ENCODE peak calls at places on chromosomes 3 and 15, in nine cellular contexts. V is thoracic aorta, J is fibroblast of lung, Q is osteoblast, T is body of pancreas, H is GM23338, P is IMR-90, W is MM.1S, D is coronary artery. X is an unnamed sample.
A peak's percentile ranks its signal among the peaks of the same experiment; 100 is the strongest.

GRCh38 chr3:45224824-45225464 is 1.1 kb downstream of the TMEM158 start:
- DNase-seq in D (no peak), T (peak; percentile 77), P (peak; percentile 78), H (peak; percentile 83), Q (peak; percentile 96), J (peak; percentile 81), V (no peak), W (peak; percentile 42), X (peak; percentile 64)

GRCh38 chr15:71798641-71799040 is 11.7 kb upstream of the NR2E3 start:
- DNase-seq in V (no peak), P (no peak), Q (peak; percentile 23), J (no peak), H (no peak), W (no peak), D (no peak), T (no peak), X (no peak)

GRCh38 chr3:61872077-61872706 is 310.8 kb downstream of the PTPRG start:
- DNase-seq in T (no peak), J (peak; percentile 47), W (no peak), H (peak; percentile 80), P (no peak), D (no peak), V (no peak), Q (peak; percentile 70), X (no peak)

GRCh38 chr15:37106490-37107001 is 6.2 kb upstream of the MEIS2 start:
- DNase-seq in Q (peak; percentile 43), H (peak; percentile 90), J (peak; percentile 63), V (no peak), T (no peak), P (peak; percentile 24), D (no peak), W (peak; percentile 37), X (peak; percentile 75)

GRCh38 chr3:190614466-190615384 is 100.8 kb downstream of the IL1RAP start:
- DNase-seq in H (no peak), T (no peak), W (no peak), D (no peak), P (peak; percentile 18), Q (no peak), V (no peak), J (no peak), X (no peak)

GRCh38 chr3:42873216-42873982 is 2.3 kb downstream of the CYP8B1 start:
- DNase-seq in P (no peak), H (no peak), T (no peak), V (no peak), W (no peak), D (no peak), Q (peak; percentile 54), J (no peak), X (no peak)

GRCh38 chr3:12679468-12679867 is 15.6 kb upstream of the RAF1 start:
- DNase-seq in V (no peak), J (peak; percentile 72), H (no peak), P (peak; percentile 94), Q (peak; percentile 91), W (no peak), D (no peak), T (no peak), X (no peak)

GRCh38 chr3:58627580-58627894 is 39.0 kb downstream of the FAM3D start:
- DNase-seq in J (peak; percentile 36), V (no peak), W (no peak), T (peak; percentile 79), P (no peak), D (no peak), Q (no peak), H (no peak), X (no peak)

GRCh38 chr3:48432411-48433371 is 2.8 kb upstream of the PLXNB1 start:
- DNase-seq in W (no peak), Q (peak; percentile 58), D (no peak), H (peak; percentile 92), V (no peak), T (no peak), P (peak; percentile 14), J (peak; percentile 10), X (no peak)

GRCh38 chr15:50828610-50829206 is 63.2 kb upstream of the SPPL2A start:
- DNase-seq in V (no peak), W (no peak), T (no peak), D (no peak), Q (peak; percentile 96), J (peak; percentile 90), H (peak; percentile 3), P (peak; percentile 86), X (no peak)

GRCh38 chr15:93307513-93307912 is 218.5 kb upstream of the RGMA start:
- DNase-seq in P (no peak), V (no peak), J (no peak), H (peak; percentile 4), Q (no peak), W (no peak), D (no peak), T (no peak), X (no peak)

GRCh38 chr15:95674031-95674430 is 656.5 kb upstream of the NR2F2 start:
- DNase-seq in D (no peak), W (no peak), H (no peak), J (no peak), T (no peak), P (no peak), Q (no peak), V (no peak), X (no peak)

GRCh38 chr15:97563516-97563915 is 397.0 kb upstream of the ARRDC4 start:
- DNase-seq in P (no peak), W (no peak), Q (no peak), H (no peak), T (no peak), D (no peak), V (no peak), J (no peak), X (no peak)

GRCh38 chr3:159751141-159751540 is 237.5 kb upstream of the IL12A start:
- DNase-seq in Q (no peak), T (no peak), H (no peak), V (no peak), D (no peak), J (no peak), W (no peak), P (peak; percentile 52), X (no peak)

GRCh38 chr3:30747771-30748281 is 141.4 kb downstream of the TGFBR2 start:
- DNase-seq in D (no peak), W (no peak), H (peak; percentile 70), P (peak; percentile 79), V (no peak), T (no peak), J (peak; percentile 58), Q (peak; percentile 45), X (no peak)

GRCh38 chr3:128723477-128723876 is 2.5 kb upstream of the RAB7A start:
- DNase-seq in Q (no peak), V (no peak), W (no peak), P (no peak), J (no peak), D (no peak), H (no peak), T (no peak), X (no peak)

GRCh38 chr3:129441782-129442181 is 1.8 kb downstream of the IFT122 start:
- DNase-seq in W (no peak), H (no peak), P (peak; percentile 50), D (no peak), Q (peak; percentile 63), T (peak; percentile 50), J (peak; percentile 77), V (no peak), X (no peak)

GRCh38 chr3:183818706-183819624 is 6.4 kb downstream of the MAP6D1 start:
- DNase-seq in P (no peak), Q (no peak), V (no peak), T (no peak), D (no peak), J (no peak), H (no peak), W (no peak), X (no peak)

GRCh38 chr15:73683624-73684536 is at the start of gene CD276:
- DNase-seq in W (peak; percentile 60), J (peak; percentile 66), T (peak; percentile 89), V (peak; percentile 41), Q (peak; percentile 97), D (peak; percentile 83), H (peak; percentile 81), P (peak; percentile 64), X (peak; percentile 77)
- H3K27ac ChIP-seq in W (no peak within 1 kb of the TSS), J (peak within 1 kb of the TSS; percentile 68), T (peak within 1 kb of the TSS; percentile 81), V (peak within 1 kb of the TSS; percentile 86), Q (peak within 1 kb of the TSS; percentile 86), D (peak within 1 kb of the TSS; percentile 89), H (peak within 1 kb of the TSS; percentile 88), P (peak within 1 kb of the TSS; percentile 87), X (peak within 1 kb of the TSS; percentile 93)

GRCh38 chr15:77569647-77570186 is 63.0 kb downstream of the LINGO1 start:
- DNase-seq in P (no peak), W (no peak), D (no peak), H (no peak), V (no peak), J (peak; percentile 6), T (no peak), Q (peak; percentile 87), X (no peak)

GRCh38 chr15:77567202-77567601 is 65.5 kb downstream of the LINGO1 start:
- DNase-seq in T (no peak), W (no peak), Q (no peak), H (no peak), V (no peak), D (no peak), P (no peak), J (no peak), X (no peak)

GRCh38 chr15:77568960-77569646 is 63.6 kb downstream of the LINGO1 start:
- DNase-seq in P (peak; percentile 11), D (no peak), J (peak; percentile 34), W (no peak), T (peak; percentile 41), H (peak; percentile 38), Q (peak; percentile 94), V (no peak), X (peak; percentile 65)

GRCh38 chr15:77566092-77566491 is 66.6 kb downstream of the LINGO1 start:
- DNase-seq in V (no peak), Q (no peak), P (no peak), J (no peak), H (no peak), D (no peak), T (no peak), W (no peak), X (no peak)

GRCh38 chr15:77568014-77568959 is 64.4 kb downstream of the LINGO1 start:
- DNase-seq in P (no peak), D (no peak), T (no peak), Q (peak; percentile 71), H (no peak), W (no peak), V (no peak), J (no peak), X (no peak)
- H3K4me3 ChIP-seq in P (no peak overlapping the region), D (peak overlapping the region; percentile 65), T (no peak overlapping the region), Q (no peak overlapping the region), H (no peak overlapping the region), W (no peak overlapping the region), V (no peak overlapping the region), J (no peak overlapping the region), X (peak overlapping the region; percentile 37)

DNA sequence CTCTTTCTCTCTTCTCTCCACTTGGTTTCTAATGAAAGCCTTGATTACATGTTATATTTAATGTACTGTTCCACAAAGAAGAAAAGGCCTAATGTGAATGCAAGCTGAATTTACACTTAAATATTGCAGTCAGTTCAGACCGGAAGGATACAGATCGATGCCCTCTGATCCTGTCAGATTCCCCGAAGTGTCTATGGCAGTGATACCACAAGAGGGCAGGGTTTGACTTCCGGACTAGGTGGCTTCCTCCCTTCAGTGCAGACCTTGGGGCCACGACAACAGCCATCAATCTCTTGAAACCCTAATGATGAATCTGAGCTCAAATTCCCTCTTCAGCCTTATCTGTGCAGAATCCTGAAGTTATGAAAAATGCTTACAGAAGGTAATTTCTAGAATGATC is 29.5 kb downstream of the AGTR1 start:
- DNase-seq in D (no peak), V (no peak), Q (no peak), J (peak; percentile 31), H (peak; percentile 86), P (no peak), W (peak; percentile 73), T (peak; percentile 70), X (no peak)
- TF ChIP-seq CTCF in D (no peak), V (no peak), Q (peak; percentile 64), J (peak; percentile 50), H (peak; percentile 78), P (peak; percentile 22), W (peak; percentile 80), T (peak; percentile 69), X (peak; percentile 31)

GRCh38 chr3:114406286-114406685 is 112.5 kb downstream of the TIGIT start:
- DNase-seq in W (no peak), Q (no peak), P (peak; percentile 29), H (no peak), T (no peak), D (no peak), V (no peak), J (peak; percentile 66), X (no peak)
- H3K27ac ChIP-seq in W (no peak overlapping the region), Q (no peak overlapping the region), P (no peak overlapping the region), H (no peak overlapping the region), T (no peak overlapping the region), D (no peak overlapping the region), V (no peak overlapping the region), J (no peak overlapping the region), X (no peak overlapping the region)

X was measured in right atrium auricular region.